ENCODE peak calls at places on chromosomes 13 and 19, in seven cellular contexts. U is activated CD8-positive, alpha-beta memory T cell treated with anti-CD3 and anti-CD28 coated beads for 24 hours; P is nephron progenitor cell; Z is mesothelial cell of epicardium; F is T-helper 17 cell; R is mucosa of descending colon; H is prostate gland. X is an unnamed sample.

GRCh38 chr19:4524808-4525562 is 6.7 kb upstream of the PLIN4 start:
- DNase-seq in U (peak; percentile 82), P (peak; percentile 80), Z (no peak), F (peak; percentile 64), R (peak; percentile 77), H (no peak), X (no peak)

GRCh38 chr13:36323951-36324566 is 22.1 kb downstream of the SPART start:
- DNase-seq in U (no peak), P (no peak), Z (no peak), F (no peak), R (no peak), H (no peak), X (no peak)

GRCh38 chr19:57812201-57812600 is 2.5 kb downstream of the ZNF552 start:
- DNase-seq in U (no peak), P (no peak), Z (no peak), F (no peak), R (no peak), H (no peak), X (no peak)

GRCh38 chr13:71590654-71591148 is 276.3 kb downstream of the DACH1 start:
- DNase-seq in U (no peak), P (no peak), Z (no peak), F (no peak), R (no peak), H (no peak), X (no peak)

GRCh38 chr19:29941828-29942403 is at the start of gene URI1:
- DNase-seq in U (peak; percentile 99), P (peak; percentile 98), Z (peak; percentile 93), F (peak; percentile 96), R (peak; percentile 96), H (peak; percentile 89), X (peak; percentile 59)

GRCh38 chr19:11694533-11695439 is 44.0 kb downstream of the ZNF823 start:
- DNase-seq in U (peak; percentile 91), P (peak; percentile 99), Z (peak; percentile 90), F (peak; percentile 65), R (peak; percentile 100), H (peak; percentile 97), X (peak; percentile 91)

GRCh38 chr19:7561229-7561806 is 25.8 kb downstream of the PNPLA6 start:
- DNase-seq in U (no peak), P (no peak), Z (no peak), F (no peak), R (no peak), H (no peak), X (no peak)

GRCh38 chr19:54282706-54283105 is 1.8 kb upstream of the LILRB2 start:
- DNase-seq in U (no peak), P (no peak), Z (no peak), F (no peak), R (no peak), H (no peak), X (no peak)

GRCh38 chr13:85853901-85854663 is 54.9 kb upstream of the SLITRK6 start:
- DNase-seq in U (no peak), P (no peak), Z (no peak), F (no peak), R (no peak), H (no peak), X (no peak)

GRCh38 chr19:47019431-47020041 is at the start of gene NPAS1:
- DNase-seq in U (peak; percentile 66), P (peak; percentile 62), Z (no peak), F (no peak), R (no peak), H (no peak), X (no peak)

GRCh38 chr19:30522359-30522758 is 150.2 kb downstream of the ZNF536 start:
- DNase-seq in U (no peak), P (no peak), Z (no peak), F (no peak), R (no peak), H (no peak), X (no peak)

GRCh38 chr19:2282062-2282861 is at the start of gene PEAK3:
- DNase-seq in U (no peak), P (peak; percentile 75), Z (no peak), F (no peak), R (peak; percentile 66), H (peak; percentile 31), X (peak; percentile 32)

GRCh38 chr13:111534646-111535461 is 214.4 kb downstream of the TEX29 start:
- DNase-seq in U (no peak), P (peak; percentile 34), Z (no peak), F (no peak), R (no peak), H (no peak), X (no peak)

X was measured in hypothalamus.